ENCODE peak calls at places on chromosomes 2 and 18, in five cellular contexts. O, X, H, D and Z are unnamed samples.

GRCh38 chr2:20665261-20666113 is 1.5 kb upstream of the GDF7 start:
- DNase-seq in O (no peak), H (no peak), X (no peak), D (no peak), Z (no peak)

GRCh38 chr2:46702537-46702936 is 213.1 kb downstream of the MCFD2 start:
- DNase-seq in O (no peak), X (no peak), H (no peak), D (no peak), Z (no peak)

GRCh38 chr18:23126352-23127056 is 8.8 kb upstream of the CABLES1 start:
- DNase-seq in H (no peak), X (no peak), D (no peak), O (no peak), Z (no peak)

GRCh38 chr18:31486165-31486564 is 11.8 kb upstream of the DSG2 start:
- DNase-seq in H (no peak), D (peak), O (no peak), X (no peak), Z (no peak)

GRCh38 chr2:141957827-141958440 is 172.9 kb downstream of the LRP1B start:
- DNase-seq in X (no peak), O (no peak), H (no peak), D (peak), Z (no peak)

GRCh38 chr2:118643286-118643685 is 204.2 kb downstream of the EN1 start:
- DNase-seq in O (no peak), H (no peak), X (no peak), D (no peak), Z (no peak)

GRCh38 chr2:204325468-204325867 is 219.8 kb upstream of the PARD3B start:
- DNase-seq in D (peak), X (peak), O (peak), H (peak), Z (peak)

GRCh38 chr2:223759569-223760430 is 77.6 kb downstream of the AP1S3 start:
- DNase-seq in X (no peak), D (peak), H (no peak), O (no peak), Z (peak)

GRCh38 chr18:36441872-36442271 is 144.4 kb downstream of the FHOD3 start:
- DNase-seq in X (no peak), D (peak), H (no peak), O (no peak), Z (peak)

GRCh38 chr2:54546925-54547324 is 90.8 kb downstream of the SPTBN1 start:
- DNase-seq in D (no peak), H (no peak), X (no peak), O (no peak), Z (no peak)

GRCh38 chr2:165952600-165953210 is 871 bp downstream of the TTC21B start:
- DNase-seq in H (no peak), X (no peak), D (peak), O (no peak), Z (no peak)

GRCh38 chr18:199214-199613 is 40.9 kb downstream of the USP14 start:
- DNase-seq in H (no peak), X (no peak), O (no peak), D (peak), Z (no peak)
- H2BK12ac ChIP-seq in H (no peak), X (no peak), O (no peak), D (no peak), Z (no peak)

GRCh38 chr2:2010266-2010665 is 266.0 kb upstream of the PXDN start:
- DNase-seq in D (no peak), X (no peak), O (no peak), H (no peak), Z (no peak)
- H2BK12ac ChIP-seq in D (no peak), X (no peak), O (no peak), H (peak), Z (no peak)

GRCh38 chr18:50275503-50276036 is 5.8 kb downstream of the MBD1 start:
- DNase-seq in O (no peak), X (no peak), H (no peak), D (no peak), Z (no peak)
- H2BK12ac ChIP-seq in O (no peak), X (no peak), H (no peak), D (no peak), Z (no peak)

DNA sequence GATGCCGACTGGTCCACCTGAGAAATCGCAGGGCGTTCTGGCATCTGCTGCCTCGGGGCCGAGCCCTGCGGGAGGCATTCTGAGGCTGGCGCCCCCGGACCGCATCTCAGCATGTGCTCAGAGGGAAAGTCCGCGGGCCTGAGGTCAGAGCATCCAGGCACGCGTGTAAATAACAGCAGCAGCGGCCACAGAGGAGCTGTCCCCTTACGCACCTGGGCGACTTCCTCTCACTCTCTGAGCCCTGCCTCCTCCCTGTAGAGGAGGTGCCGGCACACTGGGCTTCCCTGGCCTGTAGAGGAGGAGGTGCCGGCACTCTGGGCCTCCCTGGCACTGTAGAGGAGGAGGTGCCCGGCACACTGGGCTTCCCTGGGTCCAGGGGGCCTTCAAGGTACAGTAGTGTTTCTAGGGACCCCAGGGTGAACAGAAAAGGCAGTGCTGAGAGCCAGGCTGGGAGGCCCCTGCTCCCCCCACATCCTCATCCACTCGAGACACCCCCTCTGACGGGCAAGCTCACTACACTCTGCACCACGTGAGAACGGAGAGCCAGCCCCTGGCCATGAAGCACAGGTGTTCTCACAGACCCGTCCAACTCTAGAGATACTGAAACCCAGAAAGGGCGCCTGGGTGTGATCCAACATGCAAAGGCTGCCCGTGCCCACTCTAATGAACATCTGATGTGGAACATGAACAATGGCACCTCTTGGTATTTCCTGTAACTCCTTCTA is 263.5 kb downstream of the HDAC4 start:
- DNase-seq in D (no peak), X (no peak), O (no peak), H (no peak), Z (no peak)
- H2BK12ac ChIP-seq in D (no peak), X (no peak), O (no peak), H (no peak), Z (no peak)

GRCh38 chr2:65214361-65214760 is 13.3 kb upstream of the ACTR2 start:
- DNase-seq in O (no peak), H (no peak), X (no peak), D (no peak), Z (no peak)

GRCh38 chr2:65213035-65213434 is 14.6 kb upstream of the ACTR2 start:
- DNase-seq in O (no peak), H (no peak), X (no peak), D (no peak), Z (no peak)

GRCh38 chr2:65212619-65213018 is 15.0 kb upstream of the ACTR2 start:
- DNase-seq in H (no peak), O (no peak), X (no peak), D (no peak), Z (no peak)

GRCh38 chr2:65215946-65216345 is 11.7 kb upstream of the ACTR2 start:
- DNase-seq in O (no peak), X (no peak), H (no peak), D (no peak), Z (no peak)

GRCh38 chr2:65214843-65215242 is 12.8 kb upstream of the ACTR2 start:
- DNase-seq in X (no peak), H (no peak), O (no peak), D (no peak), Z (no peak)
- H2BK12ac ChIP-seq in X (no peak), H (no peak), O (no peak), D (no peak), Z (no peak)

GRCh38 chr18:59554796-59555195 is 142.4 kb downstream of the CCBE1 start:
- DNase-seq in H (no peak), X (no peak), O (no peak), D (no peak), Z (peak)
- H2BK12ac ChIP-seq in H (no peak), X (no peak), O (no peak), D (no peak), Z (peak)

GRCh38 chr18:76988827-76989646 is 143.5 kb downstream of the MBP start:
- DNase-seq in H (no peak), D (no peak), X (no peak), O (no peak), Z (peak)
- H2BK12ac ChIP-seq in H (no peak), D (no peak), X (no peak), O (no peak), Z (no peak)

GRCh38 chr2:108171652-108172051 is 68.1 kb upstream of the SULT1C3 start:
- DNase-seq in H (no peak), D (no peak), X (no peak), O (no peak), Z (no peak)
- H2BK12ac ChIP-seq in H (no peak), D (no peak), X (no peak), O (no peak), Z (no peak)